ENCODE peak calls at places on chromosomes 16 and 17, in seven cellular contexts. One of them, this sample, is unnamed.

GRCh38 chr16:27899736-27900135 is 163.8 kb downstream of the GSG1L start:
- DNase-seq in NCI-H446: no peak
- DNase-seq in H1: no peak
- DNase-seq in A549: no peak
- DNase-seq in naive thymus-derived CD8-positive, alpha-beta T cell: no peak
- DNase-seq in progenitor cell of endocrine pancreas: no peak
- DNase-seq in stimulated activated CD8-positive, alpha-beta memory T cell treated with anti-CD3 and anti-CD28 coated beads, Interleukin-7, amount 100 ng/mL, for 48 hours: no peak
- DNase-seq in this sample: no peak

GRCh38 chr17:80080081-80080480 is 21.3 kb upstream of the GAA start:
- DNase-seq in naive thymus-derived CD8-positive, alpha-beta T cell: no peak
- DNase-seq in stimulated activated CD8-positive, alpha-beta memory T cell treated with anti-CD3 and anti-CD28 coated beads, Interleukin-7, amount 100 ng/mL, for 48 hours: no peak
- DNase-seq in NCI-H446: no peak
- DNase-seq in A549: no peak
- DNase-seq in progenitor cell of endocrine pancreas: no peak
- DNase-seq in H1: no peak
- DNase-seq in this sample: no peak

GRCh38 chr17:44549736-44550135 is 7.5 kb upstream of the FZD2 start:
- DNase-seq in A549: no peak
- DNase-seq in progenitor cell of endocrine pancreas: no peak
- DNase-seq in NCI-H446: no peak
- DNase-seq in naive thymus-derived CD8-positive, alpha-beta T cell: no peak
- DNase-seq in stimulated activated CD8-positive, alpha-beta memory T cell treated with anti-CD3 and anti-CD28 coated beads, Interleukin-7, amount 100 ng/mL, for 48 hours: no peak
- DNase-seq in H1: no peak
- DNase-seq in this sample: no peak

GRCh38 chr17:36937961-36938565 is 788 bp downstream of the LHX1 start:
- DNase-seq in naive thymus-derived CD8-positive, alpha-beta T cell: no peak
- DNase-seq in stimulated activated CD8-positive, alpha-beta memory T cell treated with anti-CD3 and anti-CD28 coated beads, Interleukin-7, amount 100 ng/mL, for 48 hours: no peak
- DNase-seq in NCI-H446: no peak
- DNase-seq in A549: no peak
- DNase-seq in progenitor cell of endocrine pancreas: no peak
- DNase-seq in H1: peak
- DNase-seq in this sample: no peak

GRCh38 chr17:79843475-79843916 is 4.3 kb upstream of the CBX4 start:
- DNase-seq in naive thymus-derived CD8-positive, alpha-beta T cell: no peak
- DNase-seq in NCI-H446: no peak
- DNase-seq in stimulated activated CD8-positive, alpha-beta memory T cell treated with anti-CD3 and anti-CD28 coated beads, Interleukin-7, amount 100 ng/mL, for 48 hours: no peak
- DNase-seq in A549: no peak
- DNase-seq in progenitor cell of endocrine pancreas: no peak
- DNase-seq in H1: peak
- DNase-seq in this sample: no peak

GRCh38 chr17:36188891-36189306 is 7.7 kb downstream of the CCL3L1 start:
- DNase-seq in NCI-H446: no peak
- DNase-seq in stimulated activated CD8-positive, alpha-beta memory T cell treated with anti-CD3 and anti-CD28 coated beads, Interleukin-7, amount 100 ng/mL, for 48 hours: no peak
- DNase-seq in A549: no peak
- DNase-seq in naive thymus-derived CD8-positive, alpha-beta T cell: peak
- DNase-seq in H1: no peak
- DNase-seq in progenitor cell of endocrine pancreas: no peak
- DNase-seq in this sample: no peak

GRCh38 chr17:69978056-69978646 is 96.9 kb upstream of the KCNJ16 start:
- DNase-seq in naive thymus-derived CD8-positive, alpha-beta T cell: no peak
- DNase-seq in progenitor cell of endocrine pancreas: no peak
- DNase-seq in stimulated activated CD8-positive, alpha-beta memory T cell treated with anti-CD3 and anti-CD28 coated beads, Interleukin-7, amount 100 ng/mL, for 48 hours: no peak
- DNase-seq in H1: no peak
- DNase-seq in NCI-H446: no peak
- DNase-seq in A549: no peak
- DNase-seq in this sample: no peak

GRCh38 chr17:82408288-82408937 is 9.7 kb upstream of the HEXD start:
- DNase-seq in stimulated activated CD8-positive, alpha-beta memory T cell treated with anti-CD3 and anti-CD28 coated beads, Interleukin-7, amount 100 ng/mL, for 48 hours: no peak
- DNase-seq in H1: no peak
- DNase-seq in NCI-H446: no peak
- DNase-seq in naive thymus-derived CD8-positive, alpha-beta T cell: no peak
- DNase-seq in progenitor cell of endocrine pancreas: no peak
- DNase-seq in A549: no peak
- DNase-seq in this sample: no peak

GRCh38 chr17:55731586-55732250 is 9.1 kb upstream of the TMEM100 start:
- DNase-seq in A549: no peak
- DNase-seq in naive thymus-derived CD8-positive, alpha-beta T cell: no peak
- DNase-seq in NCI-H446: no peak
- DNase-seq in progenitor cell of endocrine pancreas: no peak
- DNase-seq in stimulated activated CD8-positive, alpha-beta memory T cell treated with anti-CD3 and anti-CD28 coated beads, Interleukin-7, amount 100 ng/mL, for 48 hours: no peak
- DNase-seq in H1: no peak
- DNase-seq in this sample: no peak

GRCh38 chr17:75244133-75244866 is 17.1 kb downstream of the GGA3 start:
- DNase-seq in A549: no peak
- DNase-seq in NCI-H446: no peak
- DNase-seq in H1: no peak
- DNase-seq in progenitor cell of endocrine pancreas: no peak
- DNase-seq in naive thymus-derived CD8-positive, alpha-beta T cell: no peak
- DNase-seq in stimulated activated CD8-positive, alpha-beta memory T cell treated with anti-CD3 and anti-CD28 coated beads, Interleukin-7, amount 100 ng/mL, for 48 hours: no peak
- DNase-seq in this sample: no peak

GRCh38 chr17:14299261-14300093 is 1.4 kb upstream of the HS3ST3B1 start:
- DNase-seq in progenitor cell of endocrine pancreas: peak
- DNase-seq in naive thymus-derived CD8-positive, alpha-beta T cell: peak
- DNase-seq in stimulated activated CD8-positive, alpha-beta memory T cell treated with anti-CD3 and anti-CD28 coated beads, Interleukin-7, amount 100 ng/mL, for 48 hours: no peak
- DNase-seq in H1: peak
- DNase-seq in A549: no peak
- DNase-seq in NCI-H446: no peak
- DNase-seq in this sample: no peak

GRCh38 chr16:75537795-75538194 is 1.9 kb upstream of the CHST5 start:
- DNase-seq in H1: no peak
- DNase-seq in stimulated activated CD8-positive, alpha-beta memory T cell treated with anti-CD3 and anti-CD28 coated beads, Interleukin-7, amount 100 ng/mL, for 48 hours: no peak
- DNase-seq in NCI-H446: no peak
- DNase-seq in A549: no peak
- DNase-seq in progenitor cell of endocrine pancreas: no peak
- DNase-seq in naive thymus-derived CD8-positive, alpha-beta T cell: no peak
- DNase-seq in this sample: no peak

GRCh38 chr16:83843657-83844056 is 35.9 kb downstream of the HSBP1 start:
- DNase-seq in naive thymus-derived CD8-positive, alpha-beta T cell: no peak
- DNase-seq in A549: no peak
- DNase-seq in H1: no peak
- DNase-seq in progenitor cell of endocrine pancreas: no peak
- DNase-seq in NCI-H446: no peak
- DNase-seq in stimulated activated CD8-positive, alpha-beta memory T cell treated with anti-CD3 and anti-CD28 coated beads, Interleukin-7, amount 100 ng/mL, for 48 hours: no peak
- DNase-seq in this sample: no peak

GRCh38 chr16:85759631-85760419 is 8.9 kb upstream of the C16orf74 start:
- DNase-seq in NCI-H446: no peak
- DNase-seq in naive thymus-derived CD8-positive, alpha-beta T cell: no peak
- DNase-seq in H1: peak
- DNase-seq in stimulated activated CD8-positive, alpha-beta memory T cell treated with anti-CD3 and anti-CD28 coated beads, Interleukin-7, amount 100 ng/mL, for 48 hours: no peak
- DNase-seq in A549: peak
- DNase-seq in progenitor cell of endocrine pancreas: no peak
- DNase-seq in this sample: no peak

GRCh38 chr16:22417019-22417418 is 42.6 kb upstream of the CDR2 start:
- DNase-seq in progenitor cell of endocrine pancreas: no peak
- DNase-seq in stimulated activated CD8-positive, alpha-beta memory T cell treated with anti-CD3 and anti-CD28 coated beads, Interleukin-7, amount 100 ng/mL, for 48 hours: no peak
- DNase-seq in naive thymus-derived CD8-positive, alpha-beta T cell: no peak
- DNase-seq in H1: peak
- DNase-seq in A549: no peak
- DNase-seq in NCI-H446: no peak
- DNase-seq in this sample: no peak

GRCh38 chr17:77887464-77888241 is 70.8 kb upstream of the TNRC6C start:
- DNase-seq in naive thymus-derived CD8-positive, alpha-beta T cell: peak
- DNase-seq in NCI-H446: no peak
- DNase-seq in stimulated activated CD8-positive, alpha-beta memory T cell treated with anti-CD3 and anti-CD28 coated beads, Interleukin-7, amount 100 ng/mL, for 48 hours: peak
- DNase-seq in A549: peak
- DNase-seq in H1: no peak
- DNase-seq in progenitor cell of endocrine pancreas: no peak
- DNase-seq in this sample: peak

GRCh38 chr17:63557416-63557815 is 7.1 kb downstream of the DCAF7 start:
- DNase-seq in progenitor cell of endocrine pancreas: no peak
- DNase-seq in A549: no peak
- DNase-seq in stimulated activated CD8-positive, alpha-beta memory T cell treated with anti-CD3 and anti-CD28 coated beads, Interleukin-7, amount 100 ng/mL, for 48 hours: no peak
- DNase-seq in NCI-H446: no peak
- DNase-seq in H1: no peak
- DNase-seq in naive thymus-derived CD8-positive, alpha-beta T cell: no peak
- DNase-seq in this sample: no peak

GRCh38 chr17:40541060-40541872 is 24.0 kb downstream of the CCR7 start:
- DNase-seq in H1: no peak
- DNase-seq in naive thymus-derived CD8-positive, alpha-beta T cell: peak
- DNase-seq in progenitor cell of endocrine pancreas: no peak
- DNase-seq in A549: no peak
- DNase-seq in NCI-H446: no peak
- DNase-seq in stimulated activated CD8-positive, alpha-beta memory T cell treated with anti-CD3 and anti-CD28 coated beads, Interleukin-7, amount 100 ng/mL, for 48 hours: no peak
- DNase-seq in this sample: no peak

GRCh38 chr17:40791808-40792436 is 7.8 kb downstream of the KRT28 start:
- DNase-seq in progenitor cell of endocrine pancreas: no peak
- DNase-seq in A549: peak
- DNase-seq in stimulated activated CD8-positive, alpha-beta memory T cell treated with anti-CD3 and anti-CD28 coated beads, Interleukin-7, amount 100 ng/mL, for 48 hours: no peak
- DNase-seq in naive thymus-derived CD8-positive, alpha-beta T cell: no peak
- DNase-seq in H1: no peak
- DNase-seq in NCI-H446: no peak
- DNase-seq in this sample: no peak

GRCh38 chr17:60941028-60941427 is 263.4 kb downstream of the BCAS3 start:
- DNase-seq in NCI-H446: peak
- DNase-seq in stimulated activated CD8-positive, alpha-beta memory T cell treated with anti-CD3 and anti-CD28 coated beads, Interleukin-7, amount 100 ng/mL, for 48 hours: no peak
- DNase-seq in A549: no peak
- DNase-seq in naive thymus-derived CD8-positive, alpha-beta T cell: no peak
- DNase-seq in H1: no peak
- DNase-seq in progenitor cell of endocrine pancreas: no peak
- DNase-seq in this sample: peak

GRCh38 chr17:42781639-42782401 is 1.4 kb downstream of the WNK4 start:
- DNase-seq in progenitor cell of endocrine pancreas: no peak
- DNase-seq in A549: no peak
- DNase-seq in H1: no peak
- DNase-seq in stimulated activated CD8-positive, alpha-beta memory T cell treated with anti-CD3 and anti-CD28 coated beads, Interleukin-7, amount 100 ng/mL, for 48 hours: no peak
- DNase-seq in naive thymus-derived CD8-positive, alpha-beta T cell: no peak
- DNase-seq in NCI-H446: no peak
- DNase-seq in this sample: no peak

GRCh38 chr16:68083861-68084503 is 1.2 kb upstream of the NFATC3 start:
- DNase-seq in H1: no peak
- DNase-seq in A549: peak
- DNase-seq in naive thymus-derived CD8-positive, alpha-beta T cell: no peak
- DNase-seq in stimulated activated CD8-positive, alpha-beta memory T cell treated with anti-CD3 and anti-CD28 coated beads, Interleukin-7, amount 100 ng/mL, for 48 hours: no peak
- DNase-seq in NCI-H446: no peak
- DNase-seq in progenitor cell of endocrine pancreas: no peak
- DNase-seq in this sample: no peak

GRCh38 chr16:50309156-50309526 is 42.8 kb downstream of the ADCY7 start:
- DNase-seq in stimulated activated CD8-positive, alpha-beta memory T cell treated with anti-CD3 and anti-CD28 coated beads, Interleukin-7, amount 100 ng/mL, for 48 hours: no peak
- DNase-seq in progenitor cell of endocrine pancreas: no peak
- DNase-seq in NCI-H446: no peak
- DNase-seq in A549: no peak
- DNase-seq in naive thymus-derived CD8-positive, alpha-beta T cell: no peak
- DNase-seq in H1: no peak
- DNase-seq in this sample: no peak

This sample was measured in SHP77 treated with DMSO at 0.1 percent for 48 hours.